ENCODE peak calls at places on chromosomes 13 and 19, in seven cellular contexts. Z is PC-9, Y is GM12878, N is K562, G is SK-N-MC, L is fibroblast of lung, E is endothelial cell of umbilical vein. K is an unnamed sample. For H3K36me3, the result is how much of the 10 kb centered on the place peaks cover.

GRCh38 chr19:40467007-40467565 is 285 bp downstream of the SPTBN4 start:
- DNase-seq in Z (no peak), Y (no peak), N (no peak), G (no peak), L (no peak), E (no peak), K (no peak)

GRCh38 chr13:51396352-51396751 is 56.5 kb downstream of the INTS6 start:
- DNase-seq in Z (no peak), Y (no peak), N (no peak), G (no peak), L (peak), E (no peak), K (no peak)

GRCh38 chr13:76934671-76935070 is 13.6 kb upstream of the ACOD1 start:
- DNase-seq in Z (no peak), Y (no peak), N (no peak), G (no peak), L (peak), E (no peak), K (no peak)

GRCh38 chr19:5587661-5588060 is 19.9 kb upstream of the TINCR start:
- DNase-seq in Z (no peak), Y (no peak), N (no peak), G (no peak), L (no peak), E (no peak), K (no peak)

GRCh38 chr19:36420961-36421748 is 2.7 kb upstream of the ZFP82 start:
- DNase-seq in Z (no peak), Y (no peak), N (peak), G (no peak), L (peak), E (peak), K (peak)

GRCh38 chr13:77325371-77325941 is 1.4 kb downstream of the MYCBP2 start:
- DNase-seq in Z (peak), Y (no peak), N (no peak), G (no peak), L (peak), E (peak), K (no peak)

GRCh38 chr13:36329355-36329754 is 16.8 kb downstream of the SPART start:
- DNase-seq in Z (no peak), Y (no peak), N (no peak), G (no peak), L (peak), E (no peak), K (no peak)

GRCh38 chr19:11451942-11452813 is 16.7 kb downstream of the PRKCSH start:
- DNase-seq in Z (no peak), Y (no peak), N (peak), G (no peak), L (no peak), E (no peak), K (no peak)

GRCh38 chr19:50705422-50706019 is 14.1 kb downstream of the SHANK1 start:
- DNase-seq in Z (peak), Y (peak), N (peak), G (no peak), L (peak), E (peak), K (no peak)

GRCh38 chr19:14434157-14434501 is 1.0 kb downstream of the PKN1 start:
- DNase-seq in Z (no peak), Y (no peak), N (no peak), G (no peak), L (no peak), E (peak), K (no peak)

GRCh38 chr13:95882121-95882520 is 171.1 kb downstream of the UGGT2 start:
- DNase-seq in Z (no peak), Y (no peak), N (no peak), G (no peak), L (no peak), E (no peak), K (no peak)

GRCh38 chr13:106753241-106753640 is 185.3 kb upstream of the ARGLU1 start:
- DNase-seq in Z (no peak), Y (no peak), N (no peak), G (no peak), L (no peak), E (peak), K (no peak)

GRCh38 chr13:98393873-98394272 is 183.0 kb downstream of the STK24 start:
- DNase-seq in Z (no peak), Y (no peak), N (no peak), G (no peak), L (no peak), E (no peak), K (no peak)

GRCh38 chr19:50719566-50719965 is at the start of gene SHANK1:
- DNase-seq in Z (no peak), Y (no peak), N (no peak), G (no peak), L (peak), E (no peak), K (no peak)

GRCh38 chr13:57630661-57631606 is 610 bp upstream of the PCDH17 start:
- DNase-seq in Z (no peak), Y (no peak), N (no peak), G (no peak), L (peak), E (peak), K (peak)

GRCh38 chr19:43749152-43749551 is 5.6 kb downstream of the SMG9 start:
- DNase-seq in Z (no peak), Y (no peak), N (no peak), G (no peak), L (no peak), E (no peak), K (no peak)

GRCh38 chr19:8209965-8210659 is 942 bp downstream of the CERS4 start:
- DNase-seq in Z (no peak), Y (no peak), N (no peak), G (no peak), L (no peak), E (no peak), K (no peak)

GRCh38 chr13:107438251-107438650 is 777.1 kb downstream of the LIG4 start:
- DNase-seq in Z (no peak), Y (no peak), N (no peak), G (no peak), L (peak), E (no peak), K (no peak)

GRCh38 chr13:107202371-107203023 is 634.6 kb upstream of the ARGLU1 start:
- DNase-seq in Z (no peak), Y (no peak), N (no peak), G (no peak), L (peak), E (peak), K (peak)

GRCh38 chr19:43639507-43640423 is at the start of gene CADM4:
- DNase-seq in Z (no peak), Y (no peak), N (peak), G (no peak), L (no peak), E (no peak), K (no peak)

GRCh38 chr19:3398114-3398899 is 31.9 kb downstream of the NFIC start:
- DNase-seq in Z (no peak), Y (no peak), N (no peak), G (no peak), L (peak), E (no peak), K (no peak)

GRCh38 chr13:63367522-63368198 is 1952.0 kb upstream of the PCDH20 start:
- DNase-seq in Z (no peak), Y (no peak), N (no peak), G (no peak), L (no peak), E (no peak), K (no peak)

GRCh38 chr13:44735806-44736205 is 159.7 kb upstream of the TSC22D1 start:
- DNase-seq in Z (no peak), Y (no peak), N (no peak), G (no peak), L (no peak), E (no peak), K (no peak)

GRCh38 chr13:96109125-96109524 is 19.2 kb downstream of the HS6ST3 start:
- DNase-seq in Z (no peak), Y (no peak), N (no peak), G (no peak), L (no peak), E (no peak), K (no peak)

GRCh38 chr19:5059191-5059579 is 90.3 kb downstream of the KDM4B start:
- DNase-seq in Z (no peak), Y (no peak), N (no peak), G (no peak), L (no peak), E (no peak), K (no peak)

GRCh38 chr19:16851031-16851712 is 22.0 kb downstream of the SIN3B start:
- DNase-seq in Z (no peak), Y (no peak), N (no peak), G (no peak), L (no peak), E (no peak), K (peak)

GRCh38 chr13:109096101-109096500 is 466.7 kb downstream of the MYO16 start:
- DNase-seq in Z (no peak), Y (no peak), N (no peak), G (no peak), L (no peak), E (no peak), K (no peak)

GRCh38 chr13:84831666-84832657 is 949.7 kb upstream of the SLITRK1 start:
- DNase-seq in Z (no peak), Y (no peak), N (no peak), G (no peak), L (no peak), E (no peak), K (no peak)

GRCh38 chr19:17158584-17158983 is 56.6 kb upstream of the USE1 start:
- DNase-seq in Z (no peak), Y (no peak), N (no peak), G (no peak), L (no peak), E (no peak), K (no peak)

GRCh38 chr13:77810430-77810829 is 108.2 kb downstream of the EDNRB start:
- DNase-seq in Z (peak), Y (no peak), N (no peak), G (no peak), L (peak), E (peak), K (peak)

GRCh38 chr13:85261757-85262346 is 537.4 kb downstream of the SLITRK6 start:
- DNase-seq in Z (no peak), Y (no peak), N (no peak), G (no peak), L (peak), E (peak), K (no peak)

GRCh38 chr13:67408823-67409222 is 178.7 kb upstream of the PCDH9 start:
- DNase-seq in Z (no peak), Y (no peak), N (no peak), G (no peak), L (peak), E (no peak), K (no peak)

GRCh38 chr13:44920013-44920412 is 69.3 kb downstream of the NUFIP1 start:
- DNase-seq in Z (no peak), Y (no peak), N (no peak), G (no peak), L (peak), E (no peak), K (no peak)

GRCh38 chr19:4732680-4733114 is 9.1 kb upstream of the DPP9 start:
- DNase-seq in Z (peak), Y (no peak), N (peak), G (no peak), L (peak), E (peak), K (no peak)

GRCh38 chr13:35891973-35892441 is 239.2 kb downstream of the DCLK1 start:
- DNase-seq in Z (peak), Y (no peak), N (no peak), G (no peak), L (no peak), E (no peak), K (peak)

GRCh38 chr13:102055116-102055515 is 346.7 kb downstream of the FGF14 start:
- DNase-seq in Z (no peak), Y (no peak), N (no peak), G (no peak), L (no peak), E (no peak), K (no peak)

GRCh38 chr13:66424417-66424816 is 805.7 kb downstream of the PCDH9 start:
- DNase-seq in Z (no peak), Y (no peak), N (no peak), G (no peak), L (peak), E (peak), K (peak)

GRCh38 chr19:35549879-35550523 is 4.6 kb downstream of the TMEM147 start:
- DNase-seq in Z (no peak), Y (no peak), N (no peak), G (no peak), L (no peak), E (no peak), K (no peak)

GRCh38 chr19:2207991-2208860 is 27.9 kb downstream of the PLEKHJ1 start:
- DNase-seq in Z (no peak), Y (no peak), N (peak), G (no peak), L (peak), E (peak), K (peak)

GRCh38 chr13:25213716-25214115 is 41.6 kb upstream of the AMER2 start:
- DNase-seq in Z (no peak), Y (no peak), N (no peak), G (no peak), L (no peak), E (no peak), K (no peak)

GRCh38 chr13:61414136-61414535 is 1.5 kb downstream of the PCDH20 start:
- DNase-seq in Z (no peak), Y (no peak), N (no peak), G (no peak), L (peak), E (no peak), K (no peak)

GRCh38 chr13:61413572-61413971 is 2.1 kb downstream of the PCDH20 start:
- DNase-seq in Z (no peak), Y (no peak), N (no peak), G (no peak), L (no peak), E (no peak), K (no peak)

GRCh38 chr13:61415749-61416148 is at the start of gene PCDH20:
- DNase-seq in Z (no peak), Y (no peak), N (no peak), G (no peak), L (peak), E (no peak), K (no peak)

GRCh38 chr13:61417171-61417570 is 1.5 kb upstream of the PCDH20 start:
- DNase-seq in Z (no peak), Y (no peak), N (no peak), G (no peak), L (peak), E (no peak), K (no peak)

DNA sequence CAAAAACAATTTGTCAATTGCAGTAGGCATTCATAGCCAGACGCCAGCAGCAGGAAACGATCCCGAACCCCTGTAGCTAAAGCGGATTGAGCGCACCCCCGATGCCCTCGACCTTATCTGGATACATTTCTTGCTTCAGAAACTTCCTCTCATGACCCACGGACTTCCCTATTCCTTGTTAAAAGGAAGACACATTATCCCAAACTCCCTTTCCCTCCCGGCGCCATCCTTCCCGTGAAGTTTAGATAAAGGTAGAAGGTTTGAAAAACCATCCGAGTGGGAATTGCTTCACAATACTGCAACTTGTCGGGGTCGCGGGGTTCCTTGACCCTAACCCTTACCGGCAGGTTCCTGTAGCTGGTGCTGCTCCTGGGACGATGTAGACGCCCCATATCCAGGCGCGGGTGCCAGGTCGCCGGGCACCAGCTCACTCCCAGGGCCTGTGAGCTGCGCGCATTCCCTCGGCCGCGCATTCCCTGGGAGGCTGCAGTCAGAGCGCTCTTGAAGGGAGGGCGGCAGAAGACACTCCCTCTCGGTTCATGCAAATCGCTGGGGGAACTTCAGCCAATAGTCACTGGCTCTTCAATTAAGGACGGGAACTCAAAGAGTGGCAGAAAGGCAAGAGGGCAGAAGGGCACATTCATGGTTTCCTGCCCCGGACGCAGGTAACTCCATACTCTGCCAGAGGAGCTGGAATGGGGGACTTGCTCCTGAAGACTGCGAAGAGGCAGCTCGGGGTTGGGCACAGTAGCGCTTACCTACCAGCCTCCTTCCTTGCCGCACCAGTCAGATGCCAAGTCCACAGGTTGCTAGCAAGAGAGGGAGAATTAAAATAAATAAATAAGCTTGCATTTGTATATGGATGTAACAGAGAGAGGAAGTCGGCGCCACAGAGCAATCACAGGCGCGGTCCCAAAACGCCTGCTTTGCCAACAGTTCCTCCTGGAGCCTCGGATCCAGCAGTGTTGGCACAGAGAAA is 674 bp downstream of the PCDH20 start:
- DNase-seq in Z (peak), Y (no peak), N (no peak), G (no peak), L (peak), E (peak), K (peak)
- TF ChIP-seq EZH2 in Z (no peak), Y (no peak), N (no peak), G (no peak), L (no peak), E (no peak), K (no peak)

GRCh38 chr19:54587026-54587425 is 6.4 kb upstream of the LILRA1 start:
- DNase-seq in Z (no peak), Y (no peak), N (no peak), G (no peak), L (no peak), E (no peak), K (no peak)

DNA sequence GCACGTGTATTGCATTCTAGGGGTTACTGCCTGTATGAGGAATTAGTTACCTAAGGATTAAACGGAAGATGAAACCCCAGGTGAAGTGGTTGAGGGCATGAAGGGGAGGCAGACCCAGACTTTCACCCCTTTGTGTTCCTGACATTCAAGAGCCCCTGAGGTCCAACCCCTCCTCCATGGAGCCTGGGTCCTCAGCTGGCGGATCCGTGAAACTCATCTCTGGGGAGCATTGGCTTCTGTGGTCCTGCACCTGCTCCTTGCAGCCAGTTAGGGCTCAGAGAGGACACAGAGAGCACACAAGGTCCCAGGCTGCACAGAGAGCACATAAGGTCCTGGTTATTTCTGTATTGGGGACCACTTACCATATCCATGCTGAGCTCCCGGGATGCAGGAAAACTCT is 7.0 kb upstream of the LILRA1 start:
- DNase-seq in Z (peak), Y (no peak), N (no peak), G (no peak), L (no peak), E (no peak), K (no peak)
- H3K36me3 ChIP-seq in Z (under half), Y (under half), N (under half), G (under half), L (under half), E (under half), K (under half)

DNA sequence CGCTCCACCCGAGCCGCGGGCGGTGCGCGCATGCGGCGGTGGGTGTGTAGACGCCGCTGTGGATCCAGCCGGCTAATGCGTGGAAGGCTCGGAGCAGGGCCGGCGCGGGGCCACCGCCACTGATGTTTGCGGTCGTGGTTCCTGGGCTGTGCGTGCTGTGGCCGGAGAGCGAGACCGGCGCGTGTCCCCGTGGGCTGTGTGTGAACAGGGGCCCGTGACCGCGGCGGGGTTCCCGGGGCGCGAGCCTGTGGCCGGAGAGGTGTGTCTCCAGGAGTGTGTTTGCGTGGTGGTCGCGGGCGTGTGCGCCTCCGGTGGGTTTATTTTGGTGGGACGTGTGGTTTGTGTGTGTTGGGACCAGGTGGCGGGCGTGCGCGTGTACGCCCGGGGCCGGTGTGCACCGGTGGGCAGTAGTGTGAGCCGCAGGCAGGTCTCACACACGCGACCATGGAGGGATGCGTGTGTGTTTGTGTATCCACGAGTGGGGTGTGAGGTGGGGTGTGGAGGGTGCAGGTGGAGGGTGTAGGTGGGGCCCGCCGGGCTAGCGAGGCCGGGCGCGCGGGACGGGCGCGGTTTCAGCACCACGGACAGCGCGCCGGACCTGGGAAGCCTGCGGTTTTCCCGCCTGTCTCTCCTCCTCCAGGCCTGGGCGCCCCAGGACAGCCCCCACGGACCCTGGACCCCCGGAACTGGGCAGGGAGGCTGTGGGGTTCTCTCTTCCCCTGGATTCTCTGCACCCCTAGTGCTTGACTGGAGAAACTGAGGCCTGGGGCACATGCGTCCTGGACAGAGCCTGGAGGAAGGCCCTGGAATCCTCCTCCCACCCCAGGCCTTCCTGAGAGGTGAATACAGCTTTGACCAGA is 1.6 kb downstream of the HCN2 start:
- DNase-seq in Z (no peak), Y (no peak), N (peak), G (no peak), L (no peak), E (no peak), K (no peak)
- TF ChIP-seq EZH2 in Z (no peak), Y (no peak), N (no peak), G (no peak), L (no peak), E (peak), K (peak)

GRCh38 chr19:48918801-48919247 is 14.7 kb upstream of the DHDH start:
- DNase-seq in Z (no peak), Y (no peak), N (peak), G (no peak), L (no peak), E (peak), K (no peak)
- H3K36me3 ChIP-seq in Z (under half), Y (under half), N (half or more), G (under half), L (under half), E (under half), K (under half)

DNA sequence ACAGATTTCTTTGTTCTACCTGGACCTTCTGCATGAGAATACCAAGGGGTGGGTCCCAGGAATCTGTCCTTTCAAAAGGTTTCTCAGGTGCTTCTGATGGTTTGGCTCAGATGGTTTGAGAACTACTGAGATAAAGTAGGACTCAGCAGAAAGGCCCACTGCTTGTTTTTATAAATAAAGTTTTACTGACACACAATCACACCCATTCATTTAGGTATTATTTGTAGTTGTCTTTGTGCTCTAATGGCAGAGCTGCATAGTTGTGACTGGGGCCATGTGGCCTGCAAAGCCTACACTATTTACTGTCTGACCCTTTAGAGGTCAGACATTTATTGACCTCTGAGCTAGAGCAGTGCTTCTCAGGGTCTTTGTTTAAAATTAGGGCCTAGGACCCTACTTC is 17.6 kb downstream of the EDDM13 start:
- DNase-seq in Z (no peak), Y (no peak), N (no peak), G (no peak), L (no peak), E (no peak), K (no peak)
- TF ChIP-seq EZH2 in Z (no peak), Y (no peak), N (no peak), G (no peak), L (no peak), E (no peak), K (no peak)

GRCh38 chr13:40876020-40876738 is 86.8 kb downstream of the SLC25A15 start:
- DNase-seq in Z (no peak), Y (no peak), N (no peak), G (no peak), L (no peak), E (no peak), K (no peak)
- H3K36me3 ChIP-seq in Z (under half), Y (under half), N (under half), G (under half), L (under half), E (under half), K (under half)